ENCODE peak calls at places on chromosomes 3 and 15, in eight cellular contexts. One of them, this sample, is unnamed.

GRCh38 chr3:114441386-114441785 is 147.6 kb downstream of the TIGIT start:
- DNase-seq in CD4-positive, CD25-positive, alpha-beta regulatory T cell: no peak
- DNase-seq in M059J: no peak
- DNase-seq in cardiac septum: no peak
- DNase-seq in anterior cingulate cortex: no peak
- DNase-seq in memory B cell: no peak
- DNase-seq in B cell: no peak
- DNase-seq in NCI-H2171 treated with DMSO at 0.1 percent for 48 hours: no peak
- DNase-seq in this sample: no peak

GRCh38 chr15:70341566-70341965 is 243.8 kb upstream of the TLE3 start:
- DNase-seq in CD4-positive, CD25-positive, alpha-beta regulatory T cell: no peak
- DNase-seq in M059J: no peak
- DNase-seq in cardiac septum: no peak
- DNase-seq in anterior cingulate cortex: no peak
- DNase-seq in memory B cell: no peak
- DNase-seq in B cell: no peak
- DNase-seq in NCI-H2171 treated with DMSO at 0.1 percent for 48 hours: no peak
- DNase-seq in this sample: no peak

GRCh38 chr3:79032686-79033318 is 735.0 kb downstream of the ROBO1 start:
- DNase-seq in CD4-positive, CD25-positive, alpha-beta regulatory T cell: peak
- DNase-seq in M059J: peak
- DNase-seq in cardiac septum: no peak
- DNase-seq in anterior cingulate cortex: no peak
- DNase-seq in memory B cell: no peak
- DNase-seq in B cell: no peak
- DNase-seq in NCI-H2171 treated with DMSO at 0.1 percent for 48 hours: peak
- DNase-seq in this sample: peak

GRCh38 chr3:85337895-85338294 is 379.1 kb downstream of the CADM2 start:
- DNase-seq in CD4-positive, CD25-positive, alpha-beta regulatory T cell: no peak
- DNase-seq in M059J: no peak
- DNase-seq in cardiac septum: no peak
- DNase-seq in anterior cingulate cortex: no peak
- DNase-seq in memory B cell: no peak
- DNase-seq in B cell: no peak
- DNase-seq in NCI-H2171 treated with DMSO at 0.1 percent for 48 hours: no peak
- DNase-seq in this sample: no peak

GRCh38 chr15:81073796-81074195 is 60.3 kb upstream of the CFAP161 start:
- DNase-seq in CD4-positive, CD25-positive, alpha-beta regulatory T cell: peak
- DNase-seq in M059J: no peak
- DNase-seq in cardiac septum: no peak
- DNase-seq in anterior cingulate cortex: no peak
- DNase-seq in memory B cell: no peak
- DNase-seq in B cell: no peak
- DNase-seq in NCI-H2171 treated with DMSO at 0.1 percent for 48 hours: no peak
- DNase-seq in this sample: no peak

GRCh38 chr3:57017481-57017880 is 43.0 kb upstream of the SPATA12 start:
- DNase-seq in CD4-positive, CD25-positive, alpha-beta regulatory T cell: no peak
- DNase-seq in M059J: peak
- DNase-seq in cardiac septum: no peak
- DNase-seq in anterior cingulate cortex: peak
- DNase-seq in memory B cell: no peak
- DNase-seq in B cell: no peak
- DNase-seq in NCI-H2171 treated with DMSO at 0.1 percent for 48 hours: no peak
- DNase-seq in this sample: peak

GRCh38 chr3:149703474-149703873 is 45.6 kb upstream of the WWTR1 start:
- DNase-seq in CD4-positive, CD25-positive, alpha-beta regulatory T cell: no peak
- DNase-seq in M059J: no peak
- DNase-seq in cardiac septum: no peak
- DNase-seq in anterior cingulate cortex: no peak
- DNase-seq in memory B cell: no peak
- DNase-seq in B cell: no peak
- DNase-seq in NCI-H2171 treated with DMSO at 0.1 percent for 48 hours: no peak
- DNase-seq in this sample: no peak

GRCh38 chr3:150236683-150237082 is 171.4 kb upstream of the TSC22D2 start:
- DNase-seq in CD4-positive, CD25-positive, alpha-beta regulatory T cell: no peak
- DNase-seq in M059J: peak
- DNase-seq in cardiac septum: no peak
- DNase-seq in anterior cingulate cortex: no peak
- DNase-seq in memory B cell: no peak
- DNase-seq in B cell: no peak
- DNase-seq in NCI-H2171 treated with DMSO at 0.1 percent for 48 hours: no peak
- DNase-seq in this sample: peak

GRCh38 chr3:2514031-2514430 is 415.4 kb downstream of the CNTN4 start:
- DNase-seq in CD4-positive, CD25-positive, alpha-beta regulatory T cell: no peak
- DNase-seq in M059J: no peak
- DNase-seq in cardiac septum: no peak
- DNase-seq in anterior cingulate cortex: no peak
- DNase-seq in memory B cell: no peak
- DNase-seq in B cell: no peak
- DNase-seq in NCI-H2171 treated with DMSO at 0.1 percent for 48 hours: no peak
- DNase-seq in this sample: no peak

GRCh38 chr15:46644493-46645481 is 1010.0 kb downstream of the SQOR start:
- DNase-seq in CD4-positive, CD25-positive, alpha-beta regulatory T cell: no peak
- DNase-seq in M059J: peak
- DNase-seq in cardiac septum: no peak
- DNase-seq in anterior cingulate cortex: no peak
- DNase-seq in memory B cell: no peak
- DNase-seq in B cell: no peak
- DNase-seq in NCI-H2171 treated with DMSO at 0.1 percent for 48 hours: peak
- DNase-seq in this sample: no peak

GRCh38 chr15:29099131-29099880 is 170.3 kb downstream of the NSMCE3 start:
- DNase-seq in CD4-positive, CD25-positive, alpha-beta regulatory T cell: no peak
- DNase-seq in M059J: no peak
- DNase-seq in cardiac septum: no peak
- DNase-seq in anterior cingulate cortex: no peak
- DNase-seq in memory B cell: no peak
- DNase-seq in B cell: no peak
- DNase-seq in NCI-H2171 treated with DMSO at 0.1 percent for 48 hours: no peak
- DNase-seq in this sample: no peak

GRCh38 chr3:195558602-195559001 is 15.5 kb upstream of the PPP1R2 start:
- DNase-seq in CD4-positive, CD25-positive, alpha-beta regulatory T cell: peak
- DNase-seq in M059J: peak
- DNase-seq in cardiac septum: no peak
- DNase-seq in anterior cingulate cortex: no peak
- DNase-seq in memory B cell: peak
- DNase-seq in B cell: no peak
- DNase-seq in NCI-H2171 treated with DMSO at 0.1 percent for 48 hours: peak
- DNase-seq in this sample: peak

GRCh38 chr3:10964537-10965167 is 27.9 kb upstream of the SLC6A1 start:
- DNase-seq in CD4-positive, CD25-positive, alpha-beta regulatory T cell: peak
- DNase-seq in M059J: peak
- DNase-seq in cardiac septum: no peak
- DNase-seq in anterior cingulate cortex: no peak
- DNase-seq in memory B cell: no peak
- DNase-seq in B cell: no peak
- DNase-seq in NCI-H2171 treated with DMSO at 0.1 percent for 48 hours: no peak
- DNase-seq in this sample: peak

GRCh38 chr3:154334973-154335420 is 10.7 kb upstream of the DHX36 start:
- DNase-seq in CD4-positive, CD25-positive, alpha-beta regulatory T cell: peak
- DNase-seq in M059J: peak
- DNase-seq in cardiac septum: no peak
- DNase-seq in anterior cingulate cortex: no peak
- DNase-seq in memory B cell: peak
- DNase-seq in B cell: no peak
- DNase-seq in NCI-H2171 treated with DMSO at 0.1 percent for 48 hours: peak
- DNase-seq in this sample: peak